ENCODE peak calls at places on chromosomes 13 and 19, in eight cellular contexts. E is CD4-positive, alpha-beta memory T cell; P is cardiac muscle cell; J is upper lobe of right lung; K is fibroblast of villous mesenchyme; F is breast epithelium; L is EL; Z is pancreas. G is an unnamed sample.

GRCh38 chr19:1302534-1303239 is 17.0 kb downstream of the EFNA2 start:
- DNase-seq in E (no peak), P (no peak), J (no peak), K (no peak), F (no peak), L (no peak), Z (no peak), G (no peak)

GRCh38 chr19:58154287-58154678 is 3.7 kb upstream of the ZNF329 start:
- DNase-seq in E (no peak), P (peak), J (peak), K (peak), F (peak), L (peak), Z (peak), G (no peak)

GRCh38 chr13:79312456-79312855 is 93.6 kb downstream of the RBM26 start:
- DNase-seq in E (no peak), P (no peak), J (no peak), K (peak), F (no peak), L (no peak), Z (no peak), G (no peak)

GRCh38 chr19:54389556-54389955 is 24.8 kb upstream of the LAIR1 start:
- DNase-seq in E (no peak), P (no peak), J (no peak), K (no peak), F (no peak), L (no peak), Z (no peak), G (no peak)

GRCh38 chr13:109995578-109995977 is 209.2 kb upstream of the IRS2 start:
- DNase-seq in E (no peak), P (no peak), J (no peak), K (no peak), F (no peak), L (no peak), Z (no peak), G (no peak)

GRCh38 chr19:32418155-32418554 is 12.6 kb downstream of the DPY19L3 start:
- DNase-seq in E (no peak), P (no peak), J (no peak), K (no peak), F (no peak), L (no peak), Z (no peak), G (no peak)

GRCh38 chr13:21399741-21400140 is 59.4 kb downstream of the ZDHHC20 start:
- DNase-seq in E (no peak), P (no peak), J (no peak), K (peak), F (no peak), L (peak), Z (no peak), G (peak)

GRCh38 chr13:40981361-40981760 is 37.8 kb downstream of the ELF1 start:
- DNase-seq in E (no peak), P (no peak), J (no peak), K (peak), F (no peak), L (no peak), Z (no peak), G (no peak)

GRCh38 chr13:21549633-21550032 is 54.3 kb downstream of the MICU2 start:
- DNase-seq in E (no peak), P (no peak), J (no peak), K (peak), F (no peak), L (no peak), Z (no peak), G (no peak)

GRCh38 chr19:28542394-28543243 is 670.3 kb downstream of the UQCRFS1 start:
- DNase-seq in E (no peak), P (no peak), J (no peak), K (no peak), F (no peak), L (no peak), Z (no peak), G (no peak)

GRCh38 chr13:113846639-113847318 is 17.1 kb downstream of the GAS6 start:
- DNase-seq in E (no peak), P (no peak), J (peak), K (no peak), F (no peak), L (no peak), Z (no peak), G (no peak)

GRCh38 chr13:114067381-114067885 is 65.0 kb downstream of the RASA3 start:
- DNase-seq in E (peak), P (no peak), J (no peak), K (peak), F (no peak), L (peak), Z (no peak), G (peak)

GRCh38 chr13:113298001-113298945 is 1.2 kb downstream of the LAMP1 start:
- DNase-seq in E (no peak), P (no peak), J (no peak), K (peak), F (no peak), L (no peak), Z (no peak), G (no peak)

GRCh38 chr13:89746554-89746953 is 1600.9 kb upstream of the MIR17HG start:
- DNase-seq in E (no peak), P (no peak), J (no peak), K (no peak), F (no peak), L (no peak), Z (no peak), G (no peak)

GRCh38 chr19:9010693-9011092 is 484 bp upstream of the MUC16 start:
- DNase-seq in E (no peak), P (no peak), J (no peak), K (no peak), F (no peak), L (no peak), Z (no peak), G (no peak)

GRCh38 chr13:100721885-100722512 is 47.4 kb upstream of the TMTC4 start:
- DNase-seq in E (no peak), P (peak), J (no peak), K (peak), F (no peak), L (peak), Z (peak), G (peak)

GRCh38 chr19:10836478-10837325 is 690 bp upstream of the TMED1 start:
- DNase-seq in E (peak), P (peak), J (peak), K (no peak), F (no peak), L (no peak), Z (peak), G (no peak)

GRCh38 chr13:41603917-41604316 is 146.6 kb downstream of the RGCC start:
- DNase-seq in E (no peak), P (no peak), J (no peak), K (no peak), F (no peak), L (peak), Z (peak), G (peak)

GRCh38 chr19:10514211-10515145 is 2.8 kb downstream of the S1PR5 start:
- DNase-seq in E (no peak), P (peak), J (no peak), K (no peak), F (no peak), L (no peak), Z (no peak), G (no peak)

GRCh38 chr13:27678306-27679040 is 56.8 kb downstream of the POLR1D start:
- DNase-seq in E (no peak), P (no peak), J (no peak), K (no peak), F (no peak), L (no peak), Z (no peak), G (peak)

G was measured in HT1080.